ENCODE peak calls at places on chromosome 2, in six cellular contexts. Y, D, R, B, Q and P are unnamed samples.

GRCh38 chr2:12721571-12722444 is 5.1 kb downstream of the TRIB2 start:
- DNase-seq in R (no peak), Q (peak), Y (no peak), D (no peak), B (no peak), P (no peak)

GRCh38 chr2:199458017-199458805 is 472 bp upstream of the SATB2 start:
- DNase-seq in Q (no peak), Y (peak), B (peak), D (peak), R (peak), P (no peak)

GRCh38 chr2:226619707-226620106 is 179.9 kb downstream of the IRS1 start:
- DNase-seq in Q (no peak), D (no peak), Y (no peak), R (no peak), B (no peak), P (no peak)

GRCh38 chr2:32484907-32485306 is 128.1 kb downstream of the BIRC6 start:
- DNase-seq in D (peak), B (no peak), Q (peak), Y (no peak), R (no peak), P (no peak)

GRCh38 chr2:150228936-150229335 is 258.5 kb downstream of the RND3 start:
- DNase-seq in B (no peak), Q (no peak), R (no peak), D (no peak), Y (no peak), P (no peak)

GRCh38 chr2:32864337-32864736 is 82.4 kb upstream of the LTBP1 start:
- DNase-seq in R (no peak), D (peak), B (no peak), Y (no peak), Q (peak), P (no peak)

GRCh38 chr2:9336534-9337354 is 86.6 kb downstream of the ITGB1BP1 start:
- DNase-seq in Q (peak), Y (no peak), B (no peak), D (peak), R (no peak), P (no peak)

GRCh38 chr2:29249666-29250253 is 134.5 kb downstream of the CLIP4 start:
- DNase-seq in R (no peak), Y (no peak), B (no peak), D (no peak), Q (no peak), P (no peak)

GRCh38 chr2:190216829-190217228 is 102.8 kb downstream of the HIBCH start:
- DNase-seq in D (no peak), R (no peak), Y (no peak), Q (no peak), B (peak), P (no peak)

GRCh38 chr2:122191331-122191730 is 435.9 kb downstream of the TSN start:
- DNase-seq in B (peak), R (no peak), Q (peak), Y (no peak), D (no peak), P (no peak)

GRCh38 chr2:58794103-58794502 is 553.0 kb upstream of the FANCL start:
- DNase-seq in B (no peak), Y (no peak), R (no peak), D (no peak), Q (no peak), P (no peak)

GRCh38 chr2:208062113-208062512 is 36.8 kb upstream of the PLEKHM3 start:
- DNase-seq in D (peak), Y (no peak), R (no peak), Q (peak), B (no peak), P (no peak)

GRCh38 chr2:12169721-12170120 is 423.3 kb downstream of the LPIN1 start:
- DNase-seq in Y (no peak), Q (peak), R (no peak), B (no peak), D (peak), P (no peak)

GRCh38 chr2:209095432-209095831 is 328.4 kb upstream of the MAP2 start:
- DNase-seq in B (no peak), Q (no peak), Y (no peak), D (no peak), R (no peak), P (no peak)

GRCh38 chr2:137944714-137945113 is 19.6 kb upstream of the HNMT start:
- DNase-seq in R (no peak), Q (no peak), Y (no peak), B (no peak), D (no peak), P (no peak)

GRCh38 chr2:225282858-225283693 is 116.4 kb upstream of the NYAP2 start:
- DNase-seq in B (peak), Y (no peak), D (peak), R (no peak), Q (peak), P (no peak)
- TF ChIP-seq CTCF in B (peak), Y (peak), D (peak), R (peak), Q (peak), P (peak)

GRCh38 chr2:118557016-118557415 is 290.4 kb downstream of the EN1 start:
- DNase-seq in B (no peak), Y (no peak), R (no peak), D (no peak), Q (no peak), P (no peak)

GRCh38 chr2:118557791-118558190 is 289.7 kb downstream of the EN1 start:
- DNase-seq in Q (no peak), Y (no peak), B (no peak), D (no peak), R (no peak), P (no peak)

GRCh38 chr2:118554616-118555015 is 292.8 kb downstream of the EN1 start:
- DNase-seq in R (no peak), D (peak), Y (no peak), Q (no peak), B (no peak), P (no peak)
- TF ChIP-seq CTCF in R (no peak), D (no peak), Y (no peak), Q (peak), B (no peak), P (no peak)

DNA sequence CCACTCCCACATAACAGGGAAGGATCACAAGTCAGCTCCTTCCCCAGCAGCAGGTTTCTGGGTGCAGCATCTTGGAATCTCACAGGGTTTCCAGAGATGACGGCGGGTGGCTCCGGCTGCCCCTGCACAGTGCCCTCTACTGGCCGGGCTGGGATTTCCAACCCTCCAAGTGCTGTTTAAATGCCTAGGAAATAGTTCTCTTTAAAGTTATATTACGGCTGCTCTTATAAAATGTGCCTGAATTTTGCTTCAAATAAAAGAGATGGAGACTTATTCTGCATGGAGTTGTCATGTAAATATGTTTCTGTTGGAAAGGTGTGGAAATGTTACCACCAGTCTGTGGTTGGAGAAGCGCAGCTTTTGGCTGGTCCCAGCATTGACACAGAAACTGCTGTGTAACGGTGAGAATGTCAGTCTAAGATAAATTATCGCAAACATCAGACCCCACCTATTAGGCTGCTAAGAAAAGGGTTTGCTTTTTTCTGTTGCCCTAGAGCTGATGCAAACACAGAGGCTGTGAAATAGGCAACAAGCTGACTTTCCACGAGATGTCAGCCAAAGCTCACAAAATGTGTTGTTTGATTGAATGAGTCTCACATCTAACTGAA is 3.3 kb upstream of the HJURP start:
- DNase-seq in D (no peak), R (peak), B (peak), Q (peak), Y (peak), P (peak)
- TF ChIP-seq CTCF in D (peak), R (peak), B (peak), Q (peak), Y (peak), P (peak)

DNA sequence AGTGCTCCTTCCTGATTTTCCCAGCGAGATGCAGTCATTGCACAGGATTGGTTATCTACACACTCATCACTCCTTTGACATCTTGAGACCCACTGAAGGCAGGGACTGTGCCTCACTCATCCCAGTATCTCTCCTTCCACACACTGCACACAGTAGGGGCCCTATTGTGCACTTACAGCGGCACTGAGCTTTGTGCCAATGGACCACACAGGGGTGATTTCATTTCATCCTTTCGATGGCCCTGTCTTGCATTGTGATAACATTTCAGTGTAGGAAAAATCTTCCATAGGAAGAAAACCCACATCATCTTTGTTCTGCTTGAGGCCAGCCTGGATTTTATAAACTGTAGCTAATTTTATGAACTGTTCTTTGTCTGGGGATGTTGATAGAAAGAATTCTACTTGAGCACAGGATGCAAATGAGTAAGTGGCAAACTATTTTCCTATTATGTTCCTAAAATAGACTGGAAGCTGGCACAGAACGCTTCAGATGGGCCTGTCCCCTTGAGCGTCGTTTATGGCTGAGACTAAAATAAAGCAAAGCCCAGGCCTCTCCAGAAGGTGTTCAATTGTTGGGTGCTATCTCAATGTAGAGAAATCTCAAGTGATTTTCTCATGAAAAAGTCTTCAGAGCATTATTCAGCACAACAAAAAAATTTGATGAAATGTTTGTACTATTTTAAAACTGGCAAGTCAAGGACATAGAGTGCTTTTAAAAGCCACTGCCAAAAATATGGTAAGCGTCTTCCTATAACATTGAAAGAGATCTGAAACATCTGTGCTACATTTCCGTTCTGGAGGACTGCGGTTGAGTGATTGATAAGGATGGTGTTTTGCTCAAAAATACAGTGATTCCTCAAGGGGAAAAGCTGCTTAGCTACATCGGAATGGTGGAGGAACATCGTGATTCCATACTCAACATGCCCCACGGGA is 10.7 kb upstream of the LRRFIP1 start:
- DNase-seq in R (no peak), B (no peak), Q (peak), Y (no peak), D (peak), P (no peak)
- TF ChIP-seq CTCF in R (no peak), B (no peak), Q (no peak), Y (no peak), D (no peak), P (no peak)